ENCODE peak calls at places on chromosomes 3 and 15, in seven cellular contexts. X, Q, F, E, G, O and U are unnamed samples.

GRCh38 chr3:176789281-176789705 is 408.0 kb downstream of the TBL1XR1 start:
- DNase-seq in E (no peak), F (no peak), X (no peak), O (no peak), Q (no peak), G (no peak), U (no peak)

GRCh38 chr15:96947830-96948229 is 617.3 kb downstream of the NR2F2 start:
- DNase-seq in X (no peak), F (peak), G (peak), O (peak), Q (peak), E (peak), U (no peak)

GRCh38 chr3:108091498-108092259 is 848 bp upstream of the CD47 start:
- DNase-seq in X (no peak), E (peak), Q (no peak), F (peak), O (no peak), G (peak), U (no peak)

GRCh38 chr3:45125550-45126026 is 20.6 kb downstream of the CDCP1 start:
- DNase-seq in G (no peak), Q (no peak), E (no peak), O (no peak), X (no peak), F (no peak), U (no peak)

GRCh38 chr3:58214484-58215316 is 3.9 kb upstream of the DNASE1L3 start:
- DNase-seq in G (peak), E (peak), O (peak), F (peak), Q (no peak), X (no peak), U (peak)

GRCh38 chr15:63939531-63940130 is 105.9 kb upstream of the HERC1 start:
- DNase-seq in E (peak), F (peak), Q (no peak), O (peak), X (no peak), G (no peak), U (peak)

GRCh38 chr3:64520334-64520733 is 167.5 kb downstream of the ADAMTS9 start:
- DNase-seq in G (no peak), Q (no peak), E (no peak), O (no peak), X (no peak), F (no peak), U (no peak)

GRCh38 chr3:46845397-46845859 is 17.8 kb downstream of the MYL3 start:
- DNase-seq in E (peak), O (peak), Q (peak), X (no peak), F (peak), G (peak), U (peak)

GRCh38 chr15:54803139-54803808 is 393.5 kb downstream of the RSL24D1 start:
- DNase-seq in X (no peak), F (peak), E (no peak), G (peak), O (no peak), Q (no peak), U (peak)

GRCh38 chr3:324423-324822 is 127.9 kb downstream of the CHL1 start:
- DNase-seq in E (no peak), X (no peak), O (no peak), F (no peak), Q (no peak), G (no peak), U (no peak)

GRCh38 chr3:128080323-128080898 is 28.2 kb downstream of the SEC61A1 start:
- DNase-seq in F (peak), O (peak), Q (no peak), X (no peak), G (no peak), E (no peak), U (peak)

GRCh38 chr15:83365370-83365938 is 81.0 kb upstream of the BNC1 start:
- DNase-seq in G (peak), X (no peak), F (peak), O (peak), E (peak), Q (no peak), U (peak)

GRCh38 chr3:100352296-100353178 is 18.0 kb downstream of the NIT2 start:
- DNase-seq in G (peak), Q (no peak), X (no peak), O (no peak), E (no peak), F (no peak), U (peak)

GRCh38 chr15:36688310-36689102 is 109.1 kb downstream of the CDIN1 start:
- DNase-seq in E (no peak), Q (no peak), O (peak), X (no peak), G (peak), F (no peak), U (peak)

GRCh38 chr15:75455424-75455981 is 4.0 kb upstream of the SIN3A start:
- DNase-seq in X (no peak), E (peak), F (peak), O (peak), Q (peak), G (peak), U (peak)

GRCh38 chr3:108603689-108604088 is 14.2 kb downstream of the DZIP3 start:
- DNase-seq in E (no peak), O (no peak), Q (no peak), G (no peak), X (no peak), F (no peak), U (peak)

GRCh38 chr15:51189579-51190397 is 95.1 kb upstream of the TNFAIP8L3 start:
- DNase-seq in G (peak), F (no peak), X (no peak), Q (no peak), O (no peak), E (no peak), U (no peak)

GRCh38 chr15:87724330-87724729 is 532.2 kb downstream of the NTRK3 start:
- DNase-seq in Q (no peak), O (no peak), X (no peak), G (no peak), E (no peak), F (no peak), U (no peak)

GRCh38 chr3:80439490-80439889 is 671.7 kb upstream of the ROBO1 start:
- DNase-seq in Q (no peak), E (no peak), F (no peak), X (no peak), G (no peak), O (no peak), U (no peak)

GRCh38 chr3:126025116-126025729 is 56.2 kb downstream of the ROPN1B start:
- DNase-seq in Q (no peak), E (peak), X (no peak), O (no peak), G (no peak), F (no peak), U (no peak)

GRCh38 chr15:59237119-59237853 is 30.6 kb downstream of the LDHAL6B start:
- DNase-seq in G (no peak), Q (no peak), X (no peak), F (no peak), E (no peak), O (no peak), U (no peak)

GRCh38 chr3:4950351-4950784 is 28.9 kb upstream of the BHLHE40 start:
- DNase-seq in X (no peak), F (no peak), Q (no peak), E (no peak), G (no peak), O (no peak), U (no peak)

GRCh38 chr15:83928878-83929418 is 275.0 kb downstream of the ADAMTSL3 start:
- DNase-seq in G (peak), E (no peak), X (no peak), Q (no peak), O (no peak), F (no peak), U (no peak)

GRCh38 chr15:50380089-50380488 is 25.1 kb upstream of the GABPB1 start:
- DNase-seq in X (no peak), O (no peak), F (no peak), E (no peak), Q (no peak), G (no peak), U (peak)

GRCh38 chr15:66480267-66480666 is 17.3 kb downstream of the SNAPC5 start:
- DNase-seq in X (no peak), Q (no peak), E (no peak), O (no peak), F (no peak), G (no peak), U (no peak)

GRCh38 chr3:129439381-129439816 is 349 bp downstream of the MBD4 start:
- DNase-seq in E (no peak), X (no peak), O (peak), G (peak), Q (no peak), F (peak), U (no peak)

GRCh38 chr15:42772126-42772525 is 35.2 kb upstream of the CDAN1 start:
- DNase-seq in O (no peak), X (no peak), G (no peak), E (no peak), Q (no peak), F (no peak), U (no peak)

GRCh38 chr15:58918239-58918638 is 15.2 kb downstream of the SLTM start:
- DNase-seq in E (no peak), F (peak), Q (no peak), G (peak), X (no peak), O (no peak), U (no peak)

GRCh38 chr3:20074226-20075063 is 34.2 kb downstream of the KAT2B start:
- DNase-seq in X (no peak), G (no peak), F (no peak), Q (no peak), E (no peak), O (no peak), U (peak)

GRCh38 chr15:69092159-69092558 is 68.3 kb upstream of the GLCE start:
- DNase-seq in O (peak), E (no peak), Q (no peak), X (no peak), F (no peak), G (peak), U (peak)

GRCh38 chr3:171980578-171981270 is 58.7 kb upstream of the FNDC3B start:
- DNase-seq in E (no peak), G (peak), O (no peak), Q (no peak), X (no peak), F (peak), U (peak)

GRCh38 chr3:149473991-149474819 is at the start of gene TM4SF4:
- DNase-seq in G (no peak), Q (no peak), X (no peak), E (no peak), O (no peak), F (no peak), U (no peak)

GRCh38 chr15:62791694-62792093 is 250.9 kb upstream of the TPM1 start:
- DNase-seq in E (no peak), Q (no peak), O (no peak), F (no peak), G (no peak), X (no peak), U (no peak)

GRCh38 chr3:131174752-131175151 is 148.1 kb downstream of the NEK11 start:
- DNase-seq in F (peak), O (peak), G (peak), E (no peak), Q (no peak), X (no peak), U (no peak)

GRCh38 chr3:73786346-73786807 is 161.6 kb upstream of the PDZRN3 start:
- DNase-seq in E (no peak), O (peak), X (no peak), G (peak), Q (no peak), F (no peak), U (peak)

GRCh38 chr15:51801391-51801835 is 28.0 kb upstream of the TMOD3 start:
- DNase-seq in G (peak), O (peak), Q (peak), E (peak), X (no peak), F (peak), U (peak)

GRCh38 chr3:182621435-182622240 is 171.7 kb upstream of the ATP11B start:
- DNase-seq in O (no peak), G (no peak), E (no peak), Q (no peak), X (no peak), F (no peak), U (no peak)

GRCh38 chr3:134378818-134379217 is 4.6 kb upstream of the AMOTL2 start:
- DNase-seq in O (no peak), F (no peak), G (peak), X (no peak), Q (no peak), E (no peak), U (peak)

GRCh38 chr3:134380249-134380648 is 6.0 kb upstream of the AMOTL2 start:
- DNase-seq in E (no peak), G (no peak), O (no peak), X (no peak), F (no peak), Q (no peak), U (no peak)

GRCh38 chr3:134376786-134377431 is 2.7 kb upstream of the AMOTL2 start:
- DNase-seq in Q (no peak), F (no peak), E (no peak), X (no peak), O (no peak), G (peak), U (no peak)

GRCh38 chr3:134377896-134378295 is 3.6 kb upstream of the AMOTL2 start:
- DNase-seq in G (no peak), F (no peak), Q (no peak), X (no peak), O (no peak), E (peak), U (no peak)

DNA sequence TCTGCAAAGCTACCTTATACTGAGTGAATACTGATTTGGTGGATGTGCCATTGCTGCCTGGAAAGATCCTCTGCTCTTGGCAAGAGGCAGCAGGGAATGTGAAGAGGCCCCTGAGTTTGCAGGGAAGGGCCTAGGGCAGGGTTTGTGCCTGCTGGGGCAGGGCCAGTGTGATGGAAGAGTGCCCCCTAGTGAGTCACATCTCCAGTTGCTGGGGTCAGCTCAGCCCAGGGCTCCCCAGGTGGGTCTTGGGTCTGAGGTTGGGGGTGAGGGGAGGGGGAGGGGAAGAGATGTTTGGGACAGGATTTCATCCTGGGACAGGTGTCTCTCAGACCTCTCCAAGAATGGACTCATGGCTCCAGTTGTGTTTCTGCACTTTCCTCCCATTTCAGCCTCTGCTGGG is 4.1 kb upstream of the AMOTL2 start:
- DNase-seq in E (peak), F (peak), Q (no peak), G (no peak), O (no peak), X (peak), U (no peak)
- H2BK120ac ChIP-seq in E (no peak), F (no peak), Q (no peak), G (no peak), O (no peak), X (no peak), U (peak)

GRCh38 chr3:2961576-2961975 is 148.6 kb downstream of the IL5RA start:
- DNase-seq in E (no peak), X (no peak), O (no peak), F (no peak), Q (no peak), G (no peak), U (no peak)

GRCh38 chr3:2957115-2957514 is 153.1 kb downstream of the IL5RA start:
- DNase-seq in X (no peak), F (no peak), O (no peak), E (no peak), G (no peak), Q (no peak), U (no peak)

GRCh38 chr3:2958553-2958952 is 151.6 kb downstream of the IL5RA start:
- DNase-seq in G (no peak), X (no peak), F (peak), E (no peak), Q (no peak), O (peak), U (no peak)
- H2BK120ac ChIP-seq in G (no peak), X (no peak), F (no peak), E (no peak), Q (no peak), O (no peak), U (no peak)

DNA sequence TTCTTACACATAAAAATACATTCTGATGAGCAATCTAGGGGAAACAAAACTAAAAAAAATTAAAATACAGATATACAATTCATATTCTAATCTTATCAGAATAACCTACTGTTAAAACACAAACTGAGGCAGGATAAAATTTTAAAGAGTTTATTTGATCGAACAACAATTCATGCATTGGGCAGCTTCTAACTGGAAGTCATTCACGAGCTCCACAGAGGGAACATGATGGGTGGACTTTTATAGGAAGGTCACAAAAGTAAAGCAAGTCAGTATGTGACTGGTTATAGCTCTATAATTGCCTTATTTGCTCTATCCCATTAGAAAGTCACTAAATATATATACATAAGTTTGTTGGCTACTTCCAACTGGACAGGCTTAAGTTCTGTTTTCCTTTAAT is 1057.5 kb upstream of the CFAP20DC start:
- DNase-seq in G (no peak), X (no peak), E (no peak), O (no peak), Q (no peak), F (no peak), U (no peak)
- H2BK120ac ChIP-seq in G (no peak), X (no peak), E (no peak), O (no peak), Q (no peak), F (no peak), U (no peak)

GRCh38 chr3:194384569-194385001 is 14.5 kb downstream of the GP5 start:
- DNase-seq in Q (no peak), E (peak), G (no peak), O (no peak), F (no peak), X (no peak), U (no peak)

GRCh38 chr3:194387926-194388418 is 11.1 kb downstream of the GP5 start:
- DNase-seq in E (no peak), G (no peak), O (no peak), F (no peak), X (no peak), Q (no peak), U (no peak)

GRCh38 chr3:194386610-194387009 is 12.5 kb downstream of the GP5 start:
- DNase-seq in X (no peak), G (no peak), Q (no peak), E (no peak), O (no peak), F (no peak), U (no peak)

GRCh38 chr3:194387276-194387675 is 11.8 kb downstream of the GP5 start:
- DNase-seq in G (no peak), F (no peak), X (no peak), E (no peak), Q (no peak), O (no peak), U (no peak)

DNA sequence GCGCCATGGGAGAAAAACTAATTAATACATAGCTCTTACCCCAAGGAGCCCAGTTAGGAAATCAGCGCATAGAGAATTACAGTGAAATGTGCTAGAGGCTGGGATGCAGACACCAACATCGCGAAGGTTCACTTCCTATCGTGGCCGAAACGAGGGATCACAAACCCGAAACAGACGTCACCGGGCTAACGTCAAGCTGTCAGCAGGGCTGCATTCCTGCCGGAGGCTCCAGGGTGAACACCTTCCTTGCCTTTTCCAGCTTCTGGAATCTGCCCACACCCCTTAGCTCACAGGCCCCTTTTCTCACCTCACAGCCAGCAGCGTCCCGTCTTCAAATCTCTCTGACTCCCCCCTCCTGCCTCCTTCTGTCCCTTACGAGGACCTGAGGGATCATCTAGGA is 13.0 kb downstream of the GP5 start:
- DNase-seq in G (peak), Q (no peak), X (no peak), E (no peak), O (no peak), F (no peak), U (no peak)
- H2BK120ac ChIP-seq in G (no peak), Q (no peak), X (no peak), E (no peak), O (no peak), F (no peak), U (no peak)

GRCh38 chr3:31848921-31849320 is 132.1 kb downstream of the OSBPL10 start:
- DNase-seq in G (no peak), Q (no peak), X (no peak), F (no peak), E (no peak), O (no peak), U (no peak)
- H2BK120ac ChIP-seq in G (no peak), Q (no peak), X (no peak), F (no peak), E (no peak), O (no peak), U (no peak)

GRCh38 chr3:121822973-121823372 is 11.9 kb downstream of the IQCB1 start:
- DNase-seq in X (no peak), G (no peak), Q (no peak), F (no peak), E (no peak), O (no peak), U (no peak)
- H2BK120ac ChIP-seq in X (no peak), G (no peak), Q (no peak), F (no peak), E (no peak), O (no peak), U (no peak)

GRCh38 chr15:56250626-56251025 is 6.9 kb upstream of the RFX7 start:
- DNase-seq in G (no peak), O (no peak), Q (no peak), X (no peak), F (no peak), E (no peak), U (no peak)
- H2BK120ac ChIP-seq in G (no peak), O (no peak), Q (no peak), X (no peak), F (no peak), E (no peak), U (no peak)

DNA sequence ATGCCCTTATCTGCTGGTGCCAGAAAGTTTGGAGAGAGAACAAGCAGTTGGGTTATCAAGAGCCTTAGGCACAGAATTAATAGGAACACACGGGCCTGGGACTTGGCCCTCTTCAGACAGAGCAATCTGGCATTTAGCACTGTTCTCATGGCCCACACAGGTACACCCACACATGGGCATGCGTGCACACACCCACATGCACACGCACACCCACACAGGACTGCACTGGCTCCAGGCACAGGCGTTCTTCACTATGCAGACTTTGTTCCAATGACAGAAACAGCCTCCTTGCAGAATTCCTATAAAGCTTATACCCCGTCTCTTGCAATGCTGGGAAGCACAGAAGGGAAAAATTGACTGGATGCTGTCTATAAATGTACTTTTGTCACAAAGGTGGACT is 36.3 kb downstream of the TMEM44 start:
- DNase-seq in X (no peak), O (no peak), Q (no peak), G (no peak), F (no peak), E (no peak), U (no peak)
- H2BK120ac ChIP-seq in X (no peak), O (no peak), Q (no peak), G (no peak), F (no peak), E (no peak), U (no peak)

GRCh38 chr3:52150860-52151259 is 3.4 kb downstream of the POC1A start:
- DNase-seq in O (no peak), F (no peak), G (no peak), E (no peak), Q (no peak), X (no peak), U (no peak)

GRCh38 chr3:52155912-52156311 is 1.7 kb upstream of the POC1A start:
- DNase-seq in E (no peak), G (no peak), X (no peak), F (no peak), O (no peak), Q (no peak), U (no peak)

GRCh38 chr3:52150357-52150756 is 3.9 kb downstream of the POC1A start:
- DNase-seq in X (no peak), O (no peak), G (no peak), F (no peak), E (no peak), Q (no peak), U (no peak)

GRCh38 chr3:52154135-52155094 is at the start of gene POC1A:
- DNase-seq in E (peak), X (peak), O (peak), G (peak), F (peak), Q (peak), U (peak)

GRCh38 chr3:52153389-52154096 is 680 bp downstream of the POC1A start:
- DNase-seq in G (peak), F (peak), O (peak), E (peak), Q (no peak), X (peak), U (peak)
- H2BK120ac ChIP-seq in G (peak), F (no peak), O (no peak), E (no peak), Q (no peak), X (no peak), U (no peak)